ENCODE peak calls at places on chromosomes 1 and 21, in nine cellular contexts. U is colonic mucosa, Q is AG09319, S is bronchial epithelial cell, M is NCI-H1417, T is dorsolateral prefrontal cortex, J is AG09309, Z is T-helper 9 cell, E is endodermal cell. L is an unnamed sample.

GRCh38 chr1:174974711-174975111 is 25.0 kb upstream of the CACYBP start:
- DNase-seq in U (no peak), Q (no peak), S (no peak), M (no peak), T (no peak), J (no peak), Z (no peak), E (no peak), L (no peak)

GRCh38 chr21:34900376-34900775 is 148.7 kb downstream of the RUNX1 start:
- DNase-seq in U (no peak), Q (no peak), S (no peak), M (no peak), T (no peak), J (peak; percentile 79), Z (no peak), E (no peak), L (no peak)

GRCh38 chr1:86753700-86754099 is 49.3 kb downstream of the SH3GLB1 start:
- DNase-seq in U (no peak), Q (no peak), S (peak; percentile 48), M (peak; percentile 78), T (no peak), J (no peak), Z (no peak), E (peak; percentile 72), L (no peak)

GRCh38 chr1:37859507-37860345 is at the start of gene MTF1:
- DNase-seq in U (peak; percentile 98), Q (peak; percentile 88), S (peak; percentile 92), M (peak; percentile 98), T (peak; percentile 98), J (peak; percentile 85), Z (peak; percentile 93), E (peak; percentile 98), L (peak; percentile 98)

GRCh38 chr1:105023719-105024118 is 1274.0 kb downstream of the AMY1C start:
- DNase-seq in U (no peak), Q (no peak), S (no peak), M (no peak), T (no peak), J (no peak), Z (no peak), E (no peak), L (no peak)

GRCh38 chr21:34183331-34183928 is 110.1 kb downstream of the MRPS6 start:
- DNase-seq in U (no peak), Q (no peak), S (no peak), M (no peak), T (no peak), J (no peak), Z (no peak), E (no peak), L (no peak)

GRCh38 chr1:85465099-85465790 is at the start of gene DDAH1:
- DNase-seq in U (peak; percentile 83), Q (no peak), S (no peak), M (peak; percentile 90), T (no peak), J (no peak), Z (no peak), E (peak; percentile 86), L (peak; percentile 79)

GRCh38 chr1:24443241-24443656 is 27.6 kb downstream of the NIPAL3 start:
- DNase-seq in U (no peak), Q (no peak), S (no peak), M (peak; percentile 32), T (no peak), J (no peak), Z (no peak), E (peak; percentile 39), L (no peak)